ENCODE peak calls at places on chromosomes 12 and 14, in ten cellular contexts. R is fibroblast of the aortic adventitia, X is upper lobe of right lung, L is heart left ventricle, V is astrocyte of the cerebellum, Z is lower lobe of right lung, P is dorsolateral prefrontal cortex, S is cardiac muscle cell, C is AG09309, T is HFF-Myc. I is an unnamed sample.

GRCh38 chr12:110012137-110012536 is 12.9 kb downstream of the ANKRD13A start:
- DNase-seq in Z (peak), C (no peak), R (peak), X (peak), L (no peak), S (no peak), V (no peak), P (no peak), T (no peak), I (no peak)

GRCh38 chr12:80756875-80757274 is 40.2 kb downstream of the MYF5 start:
- DNase-seq in P (no peak), R (peak), T (no peak), Z (no peak), V (no peak), X (no peak), C (no peak), S (no peak), L (no peak), I (no peak)

GRCh38 chr12:108757842-108758241 is 26.5 kb upstream of the CORO1C start:
- DNase-seq in Z (no peak), R (no peak), S (no peak), V (no peak), X (no peak), T (no peak), L (no peak), P (no peak), C (no peak), I (no peak)

GRCh38 chr14:52110441-52111086 is 41.7 kb upstream of the NID2 start:
- DNase-seq in X (no peak), C (no peak), R (peak), S (no peak), V (no peak), P (no peak), Z (no peak), T (no peak), L (no peak), I (no peak)

GRCh38 chr12:92158711-92159534 is 13.3 kb upstream of the BTG1 start:
- DNase-seq in P (no peak), X (no peak), T (no peak), Z (no peak), C (no peak), L (no peak), R (no peak), S (no peak), V (no peak), I (no peak)

GRCh38 chr14:90814806-90815566 is 1.2 kb downstream of the TTC7B start:
- DNase-seq in R (no peak), L (no peak), C (no peak), P (no peak), V (no peak), S (no peak), Z (no peak), T (no peak), X (no peak), I (no peak)

GRCh38 chr12:57461326-57461903 is 1.8 kb downstream of the GLI1 start:
- DNase-seq in R (peak), V (no peak), S (peak), X (peak), C (no peak), P (no peak), L (peak), Z (no peak), T (no peak), I (peak)

GRCh38 chr14:99478133-99478532 is 2.5 kb downstream of the SETD3 start:
- DNase-seq in L (no peak), P (no peak), C (no peak), S (no peak), V (no peak), R (no peak), X (no peak), T (no peak), Z (no peak), I (no peak)

GRCh38 chr12:110269622-110270124 is 11.4 kb upstream of the ATP2A2 start:
- DNase-seq in S (no peak), C (no peak), Z (no peak), V (no peak), T (peak), R (peak), X (no peak), L (no peak), P (no peak), I (no peak)

GRCh38 chr12:88393017-88393767 is 187.1 kb downstream of the KITLG start:
- DNase-seq in S (peak), V (no peak), T (no peak), R (no peak), Z (no peak), C (no peak), X (no peak), P (no peak), L (no peak), I (no peak)

GRCh38 chr12:131012279-131013069 is 58.8 kb downstream of the ADGRD1 start:
- DNase-seq in T (no peak), C (no peak), Z (peak), X (no peak), V (no peak), R (no peak), P (no peak), L (no peak), S (no peak), I (no peak)

GRCh38 chr12:32854716-32855115 is 41.9 kb downstream of the PKP2 start:
- DNase-seq in S (no peak), R (no peak), L (no peak), C (no peak), T (no peak), Z (no peak), V (no peak), P (no peak), X (no peak), I (no peak)

GRCh38 chr12:51188359-51189051 is 15.6 kb upstream of the TFCP2 start:
- DNase-seq in P (no peak), S (no peak), C (no peak), X (no peak), T (no peak), Z (no peak), V (no peak), R (no peak), L (no peak), I (no peak)

GRCh38 chr14:88668448-88669116 is 105.7 kb downstream of the ZC3H14 start:
- DNase-seq in L (no peak), X (no peak), P (no peak), V (no peak), T (no peak), C (no peak), R (no peak), Z (no peak), S (no peak), I (no peak)

GRCh38 chr12:80443974-80444666 is at the start of gene PTPRQ:
- DNase-seq in S (no peak), T (no peak), P (no peak), C (peak), X (no peak), L (no peak), Z (no peak), V (no peak), R (peak), I (no peak)

GRCh38 chr14:54219281-54220121 is 177.3 kb upstream of the CDKN3 start:
- DNase-seq in C (no peak), X (no peak), L (no peak), R (no peak), S (peak), T (no peak), V (no peak), Z (no peak), P (no peak), I (no peak)

GRCh38 chr14:27427796-27428195 is 830.0 kb upstream of the NOVA1 start:
- DNase-seq in V (no peak), T (no peak), X (no peak), S (no peak), P (no peak), L (no peak), R (peak), Z (no peak), C (no peak), I (no peak)

GRCh38 chr12:55060470-55060869 is 40.7 kb downstream of the NEUROD4 start:
- DNase-seq in C (no peak), V (no peak), L (no peak), Z (no peak), T (no peak), X (no peak), R (no peak), P (no peak), S (no peak), I (no peak)

GRCh38 chr14:69708586-69709169 is 58.3 kb upstream of the SRSF5 start:
- DNase-seq in X (no peak), C (no peak), Z (no peak), P (no peak), S (peak), V (no peak), R (no peak), T (no peak), L (no peak), I (no peak)

GRCh38 chr12:122166422-122167327 is 7.3 kb downstream of the IL31 start:
- DNase-seq in R (no peak), V (no peak), S (no peak), C (no peak), Z (no peak), X (no peak), T (no peak), L (no peak), P (no peak), I (no peak)

GRCh38 chr14:77290705-77291104 is 19.7 kb upstream of the NGB start:
- DNase-seq in T (no peak), L (no peak), C (no peak), P (no peak), Z (no peak), S (no peak), R (peak), V (no peak), X (no peak), I (no peak)

GRCh38 chr12:78407722-78408121 is 456.9 kb upstream of the SYT1 start:
- DNase-seq in V (no peak), C (no peak), T (no peak), X (no peak), L (no peak), P (no peak), R (no peak), Z (no peak), S (no peak), I (no peak)

GRCh38 chr12:51371295-51371953 is 19.8 kb downstream of the GALNT6 start:
- DNase-seq in T (peak), X (no peak), R (peak), L (peak), C (peak), Z (no peak), S (peak), P (no peak), V (peak), I (peak)

GRCh38 chr14:66509874-66510273 is 1.9 kb downstream of the GPHN start:
- DNase-seq in S (peak), Z (no peak), X (no peak), V (no peak), C (no peak), L (no peak), T (no peak), P (no peak), R (peak), I (no peak)

GRCh38 chr14:70652871-70653270 is 11.2 kb downstream of the TTC9 start:
- DNase-seq in L (no peak), C (no peak), T (peak), R (no peak), V (no peak), S (no peak), X (no peak), P (no peak), Z (no peak), I (no peak)

GRCh38 chr12:117155278-117156060 is 34.8 kb downstream of the FBXO21 start:
- DNase-seq in S (peak), C (no peak), V (peak), L (peak), T (peak), P (peak), R (peak), X (peak), Z (peak), I (peak)

GRCh38 chr12:98653866-98654493 is 8.9 kb downstream of the APAF1 start:
- DNase-seq in X (no peak), C (peak), P (no peak), L (no peak), Z (no peak), T (peak), V (peak), S (peak), R (peak), I (no peak)

GRCh38 chr12:81252228-81252627 is 174.3 kb downstream of the ACSS3 start:
- DNase-seq in P (no peak), V (no peak), X (no peak), L (no peak), C (no peak), Z (no peak), S (no peak), T (no peak), R (no peak), I (no peak)

GRCh38 chr14:102510616-102511520 is 1.3 kb upstream of the ANKRD9 start:
- DNase-seq in T (no peak), C (no peak), R (no peak), L (no peak), P (no peak), S (peak), X (peak), Z (no peak), V (no peak), I (no peak)

GRCh38 chr12:121404734-121405133 is 4.8 kb downstream of the RNF34 start:
- DNase-seq in X (no peak), L (no peak), C (no peak), S (peak), T (no peak), R (peak), P (no peak), Z (no peak), V (no peak), I (no peak)

GRCh38 chr12:76081909-76082308 is 2.6 kb downstream of the NAP1L1 start:
- DNase-seq in S (no peak), C (no peak), R (no peak), L (no peak), P (no peak), V (no peak), X (no peak), T (no peak), Z (no peak), I (no peak)
- H3K4me3 ChIP-seq in S (peak), C (no peak), R (peak), L (no peak), P (peak), V (no peak), X (peak), T (peak), Z (peak), I (no peak)

DNA sequence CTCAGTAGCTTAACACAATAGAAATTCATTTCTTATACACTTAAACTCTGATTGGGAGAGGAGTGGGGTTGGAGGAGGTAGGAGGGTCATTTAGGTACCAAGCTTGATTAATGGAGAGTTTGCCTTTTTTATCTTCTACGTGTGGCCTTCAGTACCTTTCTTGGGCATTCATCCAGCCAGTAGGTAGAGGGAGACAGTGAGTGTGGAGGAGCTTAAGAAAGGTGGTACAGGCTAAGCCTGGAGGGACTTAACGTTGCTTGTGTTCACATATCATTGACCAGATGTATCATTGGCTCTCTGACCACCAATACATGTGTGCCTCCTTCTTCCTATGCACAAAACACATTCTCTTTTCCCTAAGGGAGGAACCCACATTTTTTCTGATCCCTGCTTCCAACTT is 232.9 kb upstream of the CRY1 start:
- DNase-seq in R (no peak), V (no peak), T (no peak), L (no peak), C (no peak), X (no peak), P (no peak), S (no peak), Z (no peak), I (no peak)
- TF ChIP-seq CTCF in R (no peak), V (no peak), T (no peak), L (no peak), C (no peak), X (no peak), P (no peak), S (no peak), Z (no peak), I (no peak)

DNA sequence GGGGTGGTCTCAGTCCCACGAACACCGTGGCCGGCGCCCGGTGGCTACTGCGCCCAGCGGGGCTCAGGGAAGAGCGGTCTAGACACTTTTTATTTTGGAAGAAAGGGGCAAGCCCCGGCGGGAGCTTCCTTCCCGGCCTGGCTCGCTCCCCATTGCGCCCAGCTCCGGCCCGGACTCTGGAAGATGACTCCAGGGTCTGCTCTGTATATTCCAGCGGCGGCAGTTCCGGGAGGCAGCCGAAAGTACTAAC is 225.1 kb upstream of the CRY1 start:
- DNase-seq in L (no peak), P (no peak), V (no peak), C (no peak), T (no peak), S (no peak), R (no peak), Z (peak), X (no peak), I (no peak)
- H3K4me3 ChIP-seq in L (peak), P (peak), V (peak), C (peak), T (peak), S (peak), R (peak), Z (peak), X (peak), I (peak)

DNA sequence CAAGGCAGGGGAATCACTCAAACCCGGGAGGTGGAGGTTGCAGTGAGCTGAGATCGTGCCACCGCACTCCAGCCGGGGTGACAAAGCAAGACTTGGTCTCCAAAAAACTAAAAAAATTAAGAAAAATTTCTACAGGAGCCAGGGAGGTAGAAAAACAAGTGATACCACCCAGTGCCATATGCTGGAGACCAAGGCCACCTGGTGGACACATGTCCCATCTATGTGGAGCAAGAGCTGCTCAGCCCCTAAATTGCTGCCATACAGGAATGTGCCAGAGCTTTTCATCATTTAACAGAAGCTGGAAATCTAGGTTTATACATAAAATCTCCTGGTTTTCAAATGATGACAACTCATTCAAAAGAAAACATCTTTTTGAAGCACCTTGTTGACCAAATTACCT is 61.4 kb upstream of the ELK3 start:
- DNase-seq in L (no peak), V (no peak), C (no peak), X (no peak), S (no peak), T (peak), P (no peak), R (no peak), Z (no peak), I (no peak)
- TF ChIP-seq CTCF in L (peak), V (no peak), C (no peak), X (peak), S (no peak), T (peak), P (peak), R (no peak), Z (peak), I (no peak)

DNA sequence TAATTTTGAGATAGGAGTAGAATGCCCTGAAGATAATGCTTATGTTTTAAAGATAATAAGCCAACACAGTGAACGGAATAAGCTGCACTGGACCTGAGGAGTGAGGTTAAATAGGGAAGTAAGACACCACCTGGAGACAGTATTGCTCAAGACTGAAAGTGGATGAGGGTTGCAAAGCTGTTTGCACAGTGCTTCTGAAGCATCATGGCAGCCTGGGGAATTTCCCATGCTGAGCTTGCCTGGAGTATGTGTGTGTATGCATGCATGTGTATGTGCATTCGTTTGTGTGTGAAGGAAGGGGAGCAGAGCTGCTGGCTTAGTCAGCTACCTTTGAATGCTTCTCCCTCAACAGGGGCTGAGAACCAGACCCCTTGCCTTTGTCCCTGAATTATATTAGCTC is 35.8 kb downstream of the BHLHE41 start:
- DNase-seq in L (no peak), S (no peak), Z (peak), X (no peak), P (no peak), V (no peak), C (no peak), R (no peak), T (no peak), I (no peak)
- H3K4me3 ChIP-seq in L (no peak), S (no peak), Z (no peak), X (no peak), P (no peak), V (no peak), C (no peak), R (no peak), T (no peak), I (no peak)

GRCh38 chr12:8603858-8604257 is 8.8 kb downstream of the AICDA start:
- DNase-seq in S (no peak), P (no peak), Z (no peak), R (no peak), C (no peak), X (no peak), T (no peak), L (no peak), V (no peak), I (no peak)
- TF ChIP-seq CTCF in S (no peak), P (no peak), Z (no peak), R (peak), C (peak), X (no peak), T (no peak), L (no peak), V (no peak), I (no peak)